ENCODE peak calls at places on chromosomes 6 and 20, in eight cellular contexts. T is left ventricle myocardium inferior; Y is activated effector memory CD4-positive, alpha-beta T cell treated with anti-CD3 and anti-CD28 coated beads, Interleukin-2, amount 50 U/mL, for 16 hours; I is progenitor cell of endocrine pancreas; B is GM04504; K is GM10248; A is stomach; O is Calu3. U is an unnamed sample.

GRCh38 chr6:36786055-36786675 is 53.1 kb downstream of the CPNE5 start:
- DNase-seq in T (no peak), Y (no peak), I (no peak), B (no peak), K (no peak), A (no peak), O (no peak), U (no peak)

GRCh38 chr20:61015602-61016001 is 236.5 kb upstream of the CDH4 start:
- DNase-seq in T (no peak), Y (no peak), I (no peak), B (no peak), K (no peak), A (no peak), O (no peak), U (no peak)

GRCh38 chr6:32774428-32774827 is 11.1 kb upstream of the HLA-DQB2 start:
- DNase-seq in T (no peak), Y (no peak), I (no peak), B (no peak), K (no peak), A (no peak), O (no peak), U (no peak)

GRCh38 chr6:161088676-161089328 is 97.2 kb downstream of the MAP3K4 start:
- DNase-seq in T (no peak), Y (no peak), I (no peak), B (no peak), K (no peak), A (no peak), O (no peak), U (no peak)

GRCh38 chr20:13353261-13353945 is 132.3 kb downstream of the ISM1 start:
- DNase-seq in T (no peak), Y (no peak), I (no peak), B (no peak), K (no peak), A (no peak), O (no peak), U (no peak)

GRCh38 chr6:168791916-168792315 is 350.9 kb downstream of the SMOC2 start:
- DNase-seq in T (no peak), Y (no peak), I (no peak), B (no peak), K (no peak), A (no peak), O (no peak), U (no peak)

GRCh38 chr6:23091795-23092194 is 522.4 kb downstream of the HDGFL1 start:
- DNase-seq in T (no peak), Y (no peak), I (no peak), B (peak), K (no peak), A (no peak), O (no peak), U (no peak)

GRCh38 chr6:160259143-160259425 is 463 bp upstream of the SLC22A2 start:
- DNase-seq in T (no peak), Y (no peak), I (no peak), B (no peak), K (no peak), A (no peak), O (no peak), U (no peak)

GRCh38 chr6:101085327-101085726 is 204.2 kb upstream of the ASCC3 start:
- DNase-seq in T (no peak), Y (no peak), I (no peak), B (no peak), K (no peak), A (no peak), O (no peak), U (no peak)

GRCh38 chr20:40887100-40887499 is 141.5 kb upstream of the TOP1 start:
- DNase-seq in T (no peak), Y (no peak), I (peak), B (no peak), K (no peak), A (no peak), O (peak), U (no peak)

GRCh38 chr6:28003059-28003458 is 46.0 kb downstream of the OR2B6 start:
- DNase-seq in T (no peak), Y (no peak), I (no peak), B (no peak), K (no peak), A (no peak), O (no peak), U (peak)

GRCh38 chr20:24782801-24783630 is 166.1 kb upstream of the CST7 start:
- DNase-seq in T (no peak), Y (peak), I (no peak), B (no peak), K (no peak), A (no peak), O (no peak), U (no peak)

GRCh38 chr6:157282279-157282678 is 41.0 kb downstream of the TMEM242 start:
- DNase-seq in T (no peak), Y (peak), I (no peak), B (no peak), K (no peak), A (no peak), O (no peak), U (no peak)

GRCh38 chr6:130958468-130958867 is 104.6 kb downstream of the EPB41L2 start:
- DNase-seq in T (no peak), Y (no peak), I (no peak), B (no peak), K (no peak), A (no peak), O (no peak), U (no peak)

GRCh38 chr20:18266282-18266681 is 22.0 kb upstream of the ZNF133 start:
- DNase-seq in T (no peak), Y (no peak), I (no peak), B (no peak), K (no peak), A (no peak), O (no peak), U (no peak)

GRCh38 chr20:32585011-32585518 is at the start of gene NOL4L:
- DNase-seq in T (peak), Y (peak), I (peak), B (no peak), K (no peak), A (peak), O (peak), U (no peak)

GRCh38 chr6:56025785-56026184 is 150.4 kb upstream of the BMP5 start:
- DNase-seq in T (no peak), Y (no peak), I (no peak), B (no peak), K (no peak), A (no peak), O (no peak), U (no peak)

GRCh38 chr20:58109126-58109880 is 119.2 kb downstream of the ANKRD60 start:
- DNase-seq in T (no peak), Y (no peak), I (no peak), B (peak), K (no peak), A (no peak), O (no peak), U (no peak)

GRCh38 chr6:162620067-162620466 is 107.5 kb downstream of the PRKN start:
- DNase-seq in T (no peak), Y (no peak), I (no peak), B (no peak), K (no peak), A (no peak), O (no peak), U (no peak)

GRCh38 chr6:30184417-30185031 is 21.2 kb downstream of the TRIM15 start:
- DNase-seq in T (no peak), Y (no peak), I (no peak), B (no peak), K (no peak), A (no peak), O (no peak), U (no peak)

GRCh38 chr6:52654007-52654406 is 16.9 kb upstream of the TMEM14A start:
- DNase-seq in T (no peak), Y (no peak), I (no peak), B (no peak), K (no peak), A (no peak), O (no peak), U (no peak)

GRCh38 chr20:5596401-5597193 is 153.6 kb upstream of the SHLD1 start:
- DNase-seq in T (no peak), Y (no peak), I (no peak), B (no peak), K (peak), A (no peak), O (no peak), U (no peak)

GRCh38 chr6:148509152-148509571 is 166.5 kb downstream of the SASH1 start:
- DNase-seq in T (no peak), Y (no peak), I (no peak), B (no peak), K (no peak), A (no peak), O (no peak), U (no peak)

GRCh38 chr6:37272834-37273566 is 15.1 kb upstream of the TMEM217 start:
- DNase-seq in T (no peak), Y (no peak), I (no peak), B (no peak), K (no peak), A (no peak), O (no peak), U (no peak)

GRCh38 chr20:42082611-42083010 is 464.4 kb upstream of the CHD6 start:
- DNase-seq in T (peak), Y (no peak), I (no peak), B (no peak), K (no peak), A (no peak), O (no peak), U (peak)

GRCh38 chr20:1895674-1896496 is 678 bp downstream of the SIRPA start:
- DNase-seq in T (no peak), Y (no peak), I (no peak), B (no peak), K (no peak), A (no peak), O (peak), U (peak)

GRCh38 chr6:5996701-5997419 is 9.9 kb downstream of the NRN1 start:
- DNase-seq in T (no peak), Y (no peak), I (no peak), B (no peak), K (no peak), A (no peak), O (no peak), U (no peak)

GRCh38 chr6:128508588-128509296 is 11.7 kb downstream of the PTPRK start:
- DNase-seq in T (no peak), Y (no peak), I (no peak), B (no peak), K (no peak), A (no peak), O (peak), U (no peak)

GRCh38 chr6:152503541-152503940 is 133.6 kb downstream of the SYNE1 start:
- DNase-seq in T (no peak), Y (no peak), I (no peak), B (no peak), K (no peak), A (no peak), O (no peak), U (no peak)

GRCh38 chr6:168584671-168585070 is 143.7 kb downstream of the SMOC2 start:
- DNase-seq in T (no peak), Y (no peak), I (no peak), B (no peak), K (no peak), A (no peak), O (no peak), U (no peak)

GRCh38 chr20:45174434-45175364 is at the start of gene PI3:
- DNase-seq in T (no peak), Y (no peak), I (no peak), B (no peak), K (no peak), A (peak), O (peak), U (peak)

GRCh38 chr6:6747371-6747770 is 158.9 kb downstream of the LY86 start:
- DNase-seq in T (no peak), Y (no peak), I (no peak), B (no peak), K (no peak), A (no peak), O (no peak), U (no peak)

GRCh38 chr6:111605100-111605748 is 454 bp downstream of the TRAF3IP2 start:
- DNase-seq in T (peak), Y (peak), I (no peak), B (peak), K (peak), A (peak), O (peak), U (peak)

GRCh38 chr20:5918856-5919633 is 31.3 kb downstream of the TRMT6 start:
- DNase-seq in T (no peak), Y (no peak), I (no peak), B (no peak), K (no peak), A (no peak), O (peak), U (no peak)

GRCh38 chr6:136134275-136134674 is 115.8 kb downstream of the MTFR2 start:
- DNase-seq in T (no peak), Y (no peak), I (no peak), B (no peak), K (no peak), A (no peak), O (no peak), U (no peak)

GRCh38 chr6:3895805-3896204 is 46.6 kb downstream of the FAM50B start:
- DNase-seq in T (no peak), Y (no peak), I (no peak), B (no peak), K (no peak), A (no peak), O (no peak), U (no peak)

GRCh38 chr6:139546117-139546495 is 171.7 kb upstream of the CITED2 start:
- DNase-seq in T (no peak), Y (no peak), I (no peak), B (no peak), K (no peak), A (no peak), O (no peak), U (no peak)

GRCh38 chr6:19759117-19759880 is 77.9 kb upstream of the ID4 start:
- DNase-seq in T (no peak), Y (no peak), I (no peak), B (peak), K (no peak), A (no peak), O (no peak), U (no peak)

GRCh38 chr6:148530394-148530923 is 187.8 kb downstream of the SASH1 start:
- DNase-seq in T (no peak), Y (no peak), I (no peak), B (no peak), K (peak), A (no peak), O (no peak), U (no peak)

U was measured in colonic mucosa.